ENCODE peak calls at places on chromosomes 13 and 19, in five cellular contexts. Y is left lung; T is CD8-positive, alpha-beta T cell; U is psoas muscle; O is tibial artery. D is an unnamed sample.

GRCh38 chr19:40528078-40528477 is 48.6 kb upstream of the SHKBP1 start:
- DNase-seq in Y (no peak), T (no peak), U (no peak), O (no peak), D (no peak)

GRCh38 chr13:100363351-100363750 is 225.2 kb downstream of the GGACT start:
- DNase-seq in Y (no peak), T (no peak), U (no peak), O (no peak), D (no peak)

GRCh38 chr13:112251930-112252585 is 124.1 kb upstream of the SPACA7 start:
- DNase-seq in Y (no peak), T (no peak), U (no peak), O (no peak), D (no peak)

GRCh38 chr19:16326401-16327130 is 1.9 kb downstream of the KLF2 start:
- DNase-seq in Y (peak), T (peak), U (peak), O (no peak), D (no peak)

GRCh38 chr19:40756502-40757110 is 5.6 kb downstream of the SNRPA start:
- DNase-seq in Y (no peak), T (peak), U (no peak), O (no peak), D (no peak)

GRCh38 chr13:52447354-52447753 is 3.1 kb downstream of the VPS36 start:
- DNase-seq in Y (no peak), T (no peak), U (no peak), O (no peak), D (no peak)

GRCh38 chr13:108178105-108178504 is 37.2 kb downstream of the LIG4 start:
- DNase-seq in Y (no peak), T (no peak), U (no peak), O (no peak), D (no peak)

GRCh38 chr13:94371855-94372254 is 107.6 kb downstream of the DCT start:
- DNase-seq in Y (no peak), T (no peak), U (no peak), O (no peak), D (no peak)

GRCh38 chr19:16330368-16330801 is 5.8 kb downstream of the KLF2 start:
- DNase-seq in Y (peak), T (peak), U (peak), O (peak), D (no peak)

GRCh38 chr19:18218600-18218999 is 7.6 kb downstream of the PDE4C start:
- DNase-seq in Y (no peak), T (no peak), U (no peak), O (no peak), D (no peak)

GRCh38 chr13:20431687-20432384 is 93.8 kb downstream of the CRYL1 start:
- DNase-seq in Y (no peak), T (no peak), U (no peak), O (no peak), D (no peak)

GRCh38 chr19:2014081-2014693 is 1.3 kb downstream of the BTBD2 start:
- DNase-seq in Y (no peak), T (no peak), U (no peak), O (no peak), D (no peak)
- H3K27ac ChIP-seq in Y (no peak), T (no peak), U (no peak), O (peak), D (no peak)

GRCh38 chr19:1774999-1775772 is 21.9 kb downstream of the ONECUT3 start:
- DNase-seq in Y (no peak), T (no peak), U (no peak), O (no peak), D (no peak)
- TF ChIP-seq CTCF in Y (peak), T (peak), U (peak), O (no peak), D (no peak)

DNA sequence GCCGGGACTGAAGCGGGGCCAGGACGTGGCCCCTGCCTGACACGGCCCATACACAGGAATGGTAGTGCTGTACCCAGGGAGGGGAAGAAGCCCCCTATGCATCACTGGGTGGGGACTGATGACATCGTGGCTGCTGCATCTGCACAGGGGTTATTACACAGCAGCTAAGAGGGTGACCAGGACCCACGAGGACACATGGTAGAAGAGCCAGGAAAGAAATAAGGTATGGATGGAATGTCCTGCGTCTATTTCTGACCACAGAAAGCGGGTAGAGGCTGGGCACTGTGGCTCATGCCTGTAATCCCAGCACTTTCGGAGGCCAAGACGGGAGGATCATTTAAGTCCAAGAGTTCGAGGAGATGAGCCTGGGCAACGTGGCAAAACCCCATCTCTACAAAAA is 24.1 kb downstream of the DCAF15 start:
- DNase-seq in Y (no peak), T (no peak), U (no peak), O (no peak), D (no peak)
- H3K27ac ChIP-seq in Y (no peak), T (no peak), U (peak), O (peak), D (no peak)

GRCh38 chr13:99028890-99029289 is 51.0 kb upstream of the DOCK9 start:
- DNase-seq in Y (no peak), T (peak), U (no peak), O (no peak), D (no peak)
- TF ChIP-seq CTCF in Y (peak), T (peak), U (peak), O (no peak), D (no peak)

DNA sequence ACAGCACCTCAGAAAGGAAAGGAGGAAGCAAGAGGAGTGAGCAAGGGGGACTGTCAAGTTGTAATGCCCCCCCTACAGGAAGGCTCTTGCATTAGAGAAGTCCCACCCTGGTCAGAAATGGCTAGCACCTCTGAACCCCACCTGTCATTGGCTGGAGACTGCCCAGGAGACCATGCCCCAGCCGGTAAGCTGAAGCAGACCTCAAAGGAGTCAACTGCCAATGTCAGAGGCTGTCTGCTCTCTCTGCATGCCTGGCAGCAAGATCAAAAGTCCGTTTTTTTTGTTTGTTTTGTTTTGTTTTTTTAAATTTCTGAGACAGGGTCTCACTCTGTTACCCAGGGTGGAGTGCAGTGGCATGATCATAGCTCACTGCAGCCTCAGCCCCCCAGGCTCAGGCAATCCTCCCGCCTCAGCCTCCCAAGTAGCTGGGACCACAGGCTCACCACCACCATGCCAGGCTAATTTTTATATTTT is 8.1 kb upstream of the BCL3 start:
- DNase-seq in Y (peak), T (no peak), U (no peak), O (no peak), D (no peak)
- H3K27ac ChIP-seq in Y (peak), T (no peak), U (peak), O (peak), D (no peak)

GRCh38 chr13:38223093-38223492 is 126.6 kb upstream of the UFM1 start:
- DNase-seq in Y (no peak), T (no peak), U (no peak), O (no peak), D (no peak)
- TF ChIP-seq CTCF in Y (no peak), T (no peak), U (no peak), O (no peak), D (no peak)

GRCh38 chr13:76094645-76095044 is 458.5 kb downstream of the LMO7 start:
- DNase-seq in Y (no peak), T (no peak), U (no peak), O (no peak), D (no peak)
- H3K27ac ChIP-seq in Y (no peak), T (no peak), U (no peak), O (no peak), D (no peak)